ENCODE peak calls at places on chromosomes 2 and 18, in four cellular contexts. One of them, this sample, is unnamed.

GRCh38 chr18:33755918-33756590 is 178.0 kb downstream of the ASXL3 start:
- DNase-seq in ureter: no peak
- DNase-seq in omental fat pad: no peak
- DNase-seq in hippocampal formation: no peak
- DNase-seq in this sample: no peak

GRCh38 chr2:37882036-37882435 is 43.1 kb upstream of the RMDN2 start:
- DNase-seq in ureter: no peak
- DNase-seq in omental fat pad: no peak
- DNase-seq in hippocampal formation: no peak
- DNase-seq in this sample: no peak

GRCh38 chr2:101305492-101306123 is 2.9 kb downstream of the RNF149 start:
- DNase-seq in ureter: no peak
- DNase-seq in omental fat pad: no peak
- DNase-seq in hippocampal formation: no peak
- DNase-seq in this sample: no peak

GRCh38 chr2:86275384-86275799 is 62.0 kb downstream of the REEP1 start:
- DNase-seq in ureter: no peak
- DNase-seq in omental fat pad: no peak
- DNase-seq in hippocampal formation: no peak
- DNase-seq in this sample: no peak

GRCh38 chr2:10169053-10169578 is 46.6 kb downstream of the RRM2 start:
- DNase-seq in ureter: no peak
- DNase-seq in omental fat pad: no peak
- DNase-seq in hippocampal formation: no peak
- DNase-seq in this sample: no peak

GRCh38 chr18:57931038-57931437 is 113.0 kb upstream of the NEDD4L start:
- DNase-seq in ureter: no peak
- DNase-seq in omental fat pad: no peak
- DNase-seq in hippocampal formation: no peak
- DNase-seq in this sample: peak; percentile 39

GRCh38 chr2:134367915-134368911 is 114.3 kb downstream of the MGAT5 start:
- DNase-seq in ureter: no peak
- DNase-seq in omental fat pad: no peak
- DNase-seq in hippocampal formation: peak; percentile 8
- DNase-seq in this sample: peak; percentile 58

GRCh38 chr2:172735646-172736418 is at the start of gene RAPGEF4:
- DNase-seq in ureter: no peak
- DNase-seq in omental fat pad: no peak
- DNase-seq in hippocampal formation: no peak
- DNase-seq in this sample: no peak

GRCh38 chr2:239726091-239726591 is 299.0 kb downstream of the NDUFA10 start:
- DNase-seq in ureter: no peak
- DNase-seq in omental fat pad: no peak
- DNase-seq in hippocampal formation: no peak
- DNase-seq in this sample: no peak

GRCh38 chr18:74137920-74138538 is 9.6 kb downstream of the FBXO15 start:
- DNase-seq in ureter: no peak
- DNase-seq in omental fat pad: no peak
- DNase-seq in hippocampal formation: no peak
- DNase-seq in this sample: no peak

GRCh38 chr2:72981516-72981915 is 64.2 kb downstream of the EMX1 start:
- DNase-seq in ureter: no peak
- DNase-seq in omental fat pad: no peak
- DNase-seq in hippocampal formation: no peak
- DNase-seq in this sample: no peak

GRCh38 chr2:105183555-105184323 is 57.8 kb upstream of the GPR45 start:
- DNase-seq in ureter: no peak
- DNase-seq in omental fat pad: no peak
- DNase-seq in hippocampal formation: no peak
- DNase-seq in this sample: no peak

GRCh38 chr18:36419913-36420531 is 122.5 kb downstream of the FHOD3 start:
- DNase-seq in ureter: no peak
- DNase-seq in omental fat pad: no peak
- DNase-seq in hippocampal formation: no peak
- DNase-seq in this sample: no peak

GRCh38 chr18:6781179-6781714 is 51.7 kb downstream of the ARHGAP28 start:
- DNase-seq in ureter: no peak
- DNase-seq in omental fat pad: no peak
- DNase-seq in hippocampal formation: no peak
- DNase-seq in this sample: no peak

GRCh38 chr2:3600256-3600855 is 5.4 kb downstream of the COLEC11 start:
- DNase-seq in ureter: no peak
- DNase-seq in omental fat pad: no peak
- DNase-seq in hippocampal formation: no peak
- DNase-seq in this sample: no peak

GRCh38 chr18:51236225-51236624 is 38.7 kb upstream of the MEX3C start:
- DNase-seq in ureter: no peak
- DNase-seq in omental fat pad: no peak
- DNase-seq in hippocampal formation: no peak
- DNase-seq in this sample: no peak

GRCh38 chr2:144402282-144402681 is 117.6 kb downstream of the ZEB2 start:
- DNase-seq in ureter: no peak
- DNase-seq in omental fat pad: no peak
- DNase-seq in hippocampal formation: peak; percentile 41
- DNase-seq in this sample: no peak

GRCh38 chr18:49849331-49850217 is 36.2 kb upstream of the ACAA2 start:
- DNase-seq in ureter: peak; percentile 54
- DNase-seq in omental fat pad: peak; percentile 42
- DNase-seq in hippocampal formation: no peak
- DNase-seq in this sample: peak; percentile 72

GRCh38 chr18:12347895-12348294 is 29.1 kb downstream of the AFG3L2 start:
- DNase-seq in ureter: no peak
- DNase-seq in omental fat pad: no peak
- DNase-seq in hippocampal formation: no peak
- DNase-seq in this sample: no peak

GRCh38 chr2:79124907-79125720 is 4.8 kb downstream of the REG1A start:
- DNase-seq in ureter: no peak
- DNase-seq in omental fat pad: no peak
- DNase-seq in hippocampal formation: no peak
- DNase-seq in this sample: no peak

GRCh38 chr2:647003-647560 is 30.1 kb downstream of the TMEM18 start:
- DNase-seq in ureter: peak; percentile 18
- DNase-seq in omental fat pad: no peak
- DNase-seq in hippocampal formation: no peak
- DNase-seq in this sample: peak; percentile 11

GRCh38 chr2:40844353-40845277 is 392.7 kb upstream of the SLC8A1 start:
- DNase-seq in ureter: no peak
- DNase-seq in omental fat pad: no peak
- DNase-seq in hippocampal formation: no peak
- DNase-seq in this sample: no peak

GRCh38 chr2:120323214-120323613 is 22.7 kb upstream of the INHBB start:
- DNase-seq in ureter: peak; percentile 69
- DNase-seq in omental fat pad: no peak
- DNase-seq in hippocampal formation: no peak
- DNase-seq in this sample: no peak

This sample was measured in stomach.